ENCODE peak calls at places on chromosome 6, in seven cellular contexts. U is gastrocnemius medialis, E is MM.1S, F is fibroblast of lung, O is PC-3, Z is K562, W is lower lobe of right lung. L is an unnamed sample.
A peak's percentile ranks its signal among the peaks of the same experiment; 100 is the strongest.

GRCh38 chr6:7624781-7625710 is 35.0 kb downstream of the SNRNP48 start:
- DNase-seq in U (no peak), E (no peak), F (no peak), O (peak; percentile 14), Z (no peak), W (no peak), L (no peak)

GRCh38 chr6:71446084-71446869 is 157.7 kb downstream of the OGFRL1 start:
- DNase-seq in U (no peak), E (no peak), F (no peak), O (no peak), Z (no peak), W (no peak), L (no peak)

GRCh38 chr6:37603284-37603683 is 94.4 kb downstream of the MDGA1 start:
- DNase-seq in U (no peak), E (no peak), F (no peak), O (no peak), Z (no peak), W (no peak), L (no peak)

GRCh38 chr6:17863971-17864754 is 123.3 kb downstream of the KIF13A start:
- DNase-seq in U (peak; percentile 36), E (no peak), F (peak; percentile 91), O (peak; percentile 96), Z (no peak), W (no peak), L (no peak)

GRCh38 chr6:146890644-146891434 is 292.1 kb downstream of the ADGB start:
- DNase-seq in U (no peak), E (no peak), F (peak; percentile 49), O (no peak), Z (peak; percentile 48), W (no peak), L (no peak)

GRCh38 chr6:119037264-119037663 is 41.2 kb downstream of the FAM184A start:
- DNase-seq in U (no peak), E (no peak), F (no peak), O (no peak), Z (no peak), W (no peak), L (no peak)

GRCh38 chr6:2127484-2127911 is 117.9 kb downstream of the GMDS start:
- DNase-seq in U (peak; percentile 28), E (no peak), F (no peak), O (no peak), Z (peak; percentile 22), W (peak; percentile 54), L (no peak)

GRCh38 chr6:119720160-119720559 is 370.6 kb upstream of the MAN1A1 start:
- DNase-seq in U (no peak), E (no peak), F (no peak), O (peak; percentile 29), Z (peak; percentile 22), W (no peak), L (no peak)

GRCh38 chr6:96391776-96392175 is 129.8 kb upstream of the UFL1 start:
- DNase-seq in U (no peak), E (peak; percentile 10), F (peak; percentile 16), O (peak; percentile 40), Z (no peak), W (peak; percentile 45), L (no peak)

GRCh38 chr6:6892706-6893601 is 214.8 kb upstream of the RREB1 start:
- DNase-seq in U (peak; percentile 93), E (no peak), F (no peak), O (no peak), Z (no peak), W (no peak), L (no peak)

GRCh38 chr6:22873531-22874136 is 304.3 kb downstream of the HDGFL1 start:
- DNase-seq in U (peak; percentile 19), E (no peak), F (peak; percentile 81), O (no peak), Z (no peak), W (no peak), L (no peak)

GRCh38 chr6:43834528-43835145 is 64.6 kb downstream of the VEGFA start:
- DNase-seq in U (no peak), E (no peak), F (no peak), O (no peak), Z (no peak), W (no peak), L (no peak)

GRCh38 chr6:52106994-52107393 is 19.6 kb upstream of the PKHD1 start:
- DNase-seq in U (no peak), E (no peak), F (no peak), O (no peak), Z (no peak), W (no peak), L (no peak)

GRCh38 chr6:124699038-124699437 is 263.2 kb upstream of the RNF217 start:
- DNase-seq in U (no peak), E (no peak), F (no peak), O (no peak), Z (no peak), W (no peak), L (no peak)

GRCh38 chr6:81751388-81752083 is 945 bp downstream of the TENT5A start:
- DNase-seq in U (peak; percentile 63), E (no peak), F (peak; percentile 59), O (peak; percentile 41), Z (no peak), W (peak; percentile 86), L (no peak)

GRCh38 chr6:163226836-163227485 is 187.6 kb upstream of the QKI start:
- DNase-seq in U (no peak), E (no peak), F (peak; percentile 95), O (peak; percentile 2), Z (no peak), W (no peak), L (no peak)

GRCh38 chr6:14726816-14727493 is 518.9 kb upstream of the JARID2 start:
- DNase-seq in U (peak; percentile 18), E (no peak), F (no peak), O (no peak), Z (no peak), W (no peak), L (no peak)

GRCh38 chr6:16056263-16056870 is 72.5 kb upstream of the MYLIP start:
- DNase-seq in U (no peak), E (no peak), F (no peak), O (peak; percentile 9), Z (no peak), W (no peak), L (no peak)

GRCh38 chr6:125789576-125790402 is 971 bp upstream of the NCOA7 start:
- DNase-seq in U (peak; percentile 53), E (peak; percentile 58), F (peak; percentile 50), O (no peak), Z (peak; percentile 77), W (peak; percentile 64), L (no peak)

GRCh38 chr6:39280247-39280731 is 33.9 kb downstream of the KCNK17 start:
- DNase-seq in U (peak; percentile 58), E (no peak), F (no peak), O (peak; percentile 86), Z (no peak), W (no peak), L (no peak)

GRCh38 chr6:94251878-94252277 is 832.5 kb upstream of the EPHA7 start:
- DNase-seq in U (no peak), E (no peak), F (no peak), O (no peak), Z (no peak), W (no peak), L (no peak)

GRCh38 chr6:105592329-105592728 is 189.4 kb upstream of the PREP start:
- DNase-seq in U (no peak), E (no peak), F (peak; percentile 98), O (peak; percentile 95), Z (no peak), W (no peak), L (no peak)

GRCh38 chr6:106051241-106051640 is 34.9 kb upstream of the PRDM1 start:
- DNase-seq in U (no peak), E (no peak), F (no peak), O (no peak), Z (no peak), W (no peak), L (no peak)

DNA sequence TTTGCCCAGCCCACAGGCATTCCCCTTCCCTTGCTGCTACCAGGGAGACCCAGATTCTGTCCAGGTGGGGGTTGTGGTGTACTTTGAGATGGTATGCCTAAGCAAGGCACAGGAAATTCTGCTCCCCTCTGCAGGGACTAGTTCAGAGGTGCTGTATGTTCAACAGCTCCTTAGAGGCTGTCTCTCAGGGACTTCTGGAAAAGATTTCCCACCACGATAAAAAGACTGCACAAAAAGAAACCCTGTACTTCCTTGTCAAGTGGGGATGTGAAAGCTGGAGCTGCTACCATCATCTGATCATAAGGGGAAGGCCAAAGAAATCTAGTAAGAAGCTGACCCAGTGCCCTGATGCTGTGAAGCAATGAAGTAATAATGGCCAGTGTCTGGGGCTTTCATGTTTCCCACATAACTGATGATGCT is 51.5 kb upstream of the SMIM29 start:
- DNase-seq in U (no peak), E (no peak), F (no peak), O (no peak), Z (no peak), W (no peak), L (no peak)
- H3K4me3 ChIP-seq in U (no peak overlapping the region), E (no peak overlapping the region), F (no peak overlapping the region), O (no peak overlapping the region), Z (no peak overlapping the region), W (no peak overlapping the region), L (no peak overlapping the region)

DNA sequence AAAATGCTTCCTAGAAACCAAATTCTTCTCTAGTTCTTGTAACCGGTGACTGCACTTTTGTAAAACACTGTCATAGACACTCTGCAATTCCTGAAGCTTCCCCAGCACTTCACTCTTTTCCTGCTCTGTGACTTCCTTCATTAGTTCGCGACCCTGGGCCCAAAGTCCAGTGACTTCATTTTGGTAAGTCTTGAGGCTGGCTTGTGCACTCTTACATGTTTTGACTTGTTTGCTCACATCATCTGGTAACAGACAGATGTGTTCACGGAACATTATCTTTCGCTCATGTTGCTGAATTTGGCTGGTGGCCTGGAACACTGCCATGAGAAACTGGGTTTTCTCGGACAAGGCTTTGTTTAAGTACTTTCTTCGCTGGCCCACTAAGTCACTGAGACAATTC is 306.2 kb downstream of the SYNE1 start:
- DNase-seq in U (no peak), E (no peak), F (no peak), O (no peak), Z (no peak), W (no peak), L (no peak)
- H3K27ac ChIP-seq in U (no peak overlapping the region), E (no peak overlapping the region), F (no peak overlapping the region), O (no peak overlapping the region), Z (no peak overlapping the region), W (no peak overlapping the region), L (no peak overlapping the region)

GRCh38 chr6:107917468-107918375 is 40.3 kb downstream of the SEC63 start:
- DNase-seq in U (no peak), E (no peak), F (no peak), O (no peak), Z (no peak), W (no peak), L (no peak)
- H3K9me3 ChIP-seq in U (no peaks in the 10 kb centered on the region), E (no peaks in the 10 kb centered on the region), F (no peaks in the 10 kb centered on the region), O (no peaks in the 10 kb centered on the region), Z (no peaks in the 10 kb centered on the region), W (peaks cover 6% of the 10 kb centered on the region), L (peaks cover 14% of the 10 kb centered on the region)

GRCh38 chr6:28634406-28634757 is 108.7 kb downstream of the GPX5 start:
- DNase-seq in U (no peak), E (no peak), F (no peak), O (no peak), Z (no peak), W (no peak), L (no peak)

GRCh38 chr6:28635547-28636158 is 110.0 kb downstream of the GPX5 start:
- DNase-seq in U (no peak), E (no peak), F (no peak), O (no peak), Z (no peak), W (no peak), L (no peak)

GRCh38 chr6:28633445-28634215 is 107.9 kb downstream of the GPX5 start:
- DNase-seq in U (no peak), E (no peak), F (no peak), O (no peak), Z (no peak), W (no peak), L (no peak)

GRCh38 chr6:28634758-28635546 is 109.3 kb downstream of the GPX5 start:
- DNase-seq in U (no peak), E (no peak), F (peak; percentile 13), O (peak; percentile 48), Z (no peak), W (no peak), L (no peak)

GRCh38 chr6:28632326-28632851 is 106.7 kb downstream of the GPX5 start:
- DNase-seq in U (no peak), E (no peak), F (no peak), O (no peak), Z (no peak), W (no peak), L (no peak)
- H3K4me3 ChIP-seq in U (no peak overlapping the region), E (no peak overlapping the region), F (no peak overlapping the region), O (no peak overlapping the region), Z (no peak overlapping the region), W (no peak overlapping the region), L (no peak overlapping the region)

L was measured in thoracic aorta.